ENCODE peak calls at places on chromosome 12, in five cellular contexts. V, G, L, O and K are unnamed samples.

GRCh38 chr12:82937151-82937550 is 250.4 kb downstream of the TMTC2 start:
- DNase-seq in O (no peak), L (no peak), V (no peak), G (no peak), K (no peak)

GRCh38 chr12:26878661-26879119 is 45.7 kb upstream of the ITPR2 start:
- DNase-seq in G (no peak), L (peak; percentile 57), O (peak; percentile 96), V (no peak), K (no peak)

GRCh38 chr12:25775968-25776367 is 182.5 kb upstream of the RASSF8 start:
- DNase-seq in O (no peak), V (no peak), L (no peak), G (no peak), K (no peak)

GRCh38 chr12:104793280-104793679 is 164.8 kb downstream of the SLC41A2 start:
- DNase-seq in G (no peak), L (no peak), V (no peak), O (peak; percentile 35), K (no peak)

GRCh38 chr12:20372326-20373097 is 4.2 kb downstream of the PDE3A start:
- DNase-seq in O (no peak), L (no peak), G (no peak), V (no peak), K (no peak)

GRCh38 chr12:12975322-12976077 is 23.5 kb upstream of the GPRC5D start:
- DNase-seq in L (no peak), V (no peak), O (peak; percentile 25), G (no peak), K (no peak)

GRCh38 chr12:76713130-76713529 is 50.8 kb upstream of the ZDHHC17 start:
- DNase-seq in V (no peak), L (no peak), O (no peak), G (no peak), K (no peak)

GRCh38 chr12:24127919-24128721 is 178.7 kb upstream of the SOX5 start:
- DNase-seq in V (no peak), O (no peak), L (no peak), G (no peak), K (no peak)

GRCh38 chr12:124915249-124916236 is 1.1 kb upstream of the UBC start:
- DNase-seq in L (no peak), G (peak; percentile 88), V (no peak), O (peak; percentile 48), K (no peak)

GRCh38 chr12:18250313-18250916 is 10.9 kb upstream of the PIK3C2G start:
- DNase-seq in G (no peak), L (peak; percentile 5), V (no peak), O (peak; percentile 52), K (no peak)

GRCh38 chr12:78034025-78034424 is 203.3 kb downstream of the NAV3 start:
- DNase-seq in G (no peak), V (no peak), L (no peak), O (peak; percentile 32), K (no peak)

GRCh38 chr12:127425474-127425873 is 841.5 kb upstream of the TMEM132C start:
- DNase-seq in V (no peak), O (no peak), L (no peak), G (no peak), K (no peak)

GRCh38 chr12:45575823-45576448 is 153.6 kb upstream of the ARID2 start:
- DNase-seq in G (no peak), O (no peak), V (no peak), L (no peak), K (no peak)

GRCh38 chr12:51751657-51752056 is 96.9 kb downstream of the FIGNL2 start:
- DNase-seq in O (peak; percentile 82), G (no peak), V (no peak), L (no peak), K (no peak)

GRCh38 chr12:95622879-95623278 is 71.6 kb upstream of the USP44 start:
- DNase-seq in O (no peak), L (no peak), G (no peak), V (no peak), K (no peak)

GRCh38 chr12:104718581-104718980 is 239.5 kb downstream of the SLC41A2 start:
- DNase-seq in O (no peak), G (no peak), V (no peak), L (no peak), K (no peak)

GRCh38 chr12:117363953-117364486 is 2.6 kb upstream of the NOS1 start:
- DNase-seq in O (no peak), V (no peak), G (no peak), L (no peak), K (no peak)

GRCh38 chr12:104190151-104190550 is 25.4 kb upstream of the TXNRD1 start:
- DNase-seq in V (no peak), L (no peak), G (no peak), O (no peak), K (no peak)

GRCh38 chr12:61538951-61539350 is 721.3 kb upstream of the USP15 start:
- DNase-seq in V (no peak), G (no peak), O (no peak), L (no peak), K (no peak)

GRCh38 chr12:65892905-65893304 is 68.6 kb downstream of the HMGA2 start:
- DNase-seq in O (no peak), L (no peak), V (no peak), G (no peak), K (no peak)

GRCh38 chr12:6840428-6841138 is at the start of gene GNB3:
- DNase-seq in L (no peak), G (peak; percentile 79), V (no peak), O (no peak), K (no peak)
- H3K36me3 ChIP-seq in L (no peaks in the 10 kb centered on the region), G (no peaks in the 10 kb centered on the region), V (peaks cover 6% of the 10 kb centered on the region), O (no peaks in the 10 kb centered on the region), K (no peaks in the 10 kb centered on the region)

GRCh38 chr12:4144676-4145075 is 128.9 kb upstream of the CCND2 start:
- DNase-seq in V (no peak), G (no peak), L (no peak), O (no peak), K (no peak)
- H3K27me3 ChIP-seq in V (no peaks in the 10 kb centered on the region), G (no peaks in the 10 kb centered on the region), L (no peaks in the 10 kb centered on the region), O (no peaks in the 10 kb centered on the region), K (no peaks in the 10 kb centered on the region)

DNA sequence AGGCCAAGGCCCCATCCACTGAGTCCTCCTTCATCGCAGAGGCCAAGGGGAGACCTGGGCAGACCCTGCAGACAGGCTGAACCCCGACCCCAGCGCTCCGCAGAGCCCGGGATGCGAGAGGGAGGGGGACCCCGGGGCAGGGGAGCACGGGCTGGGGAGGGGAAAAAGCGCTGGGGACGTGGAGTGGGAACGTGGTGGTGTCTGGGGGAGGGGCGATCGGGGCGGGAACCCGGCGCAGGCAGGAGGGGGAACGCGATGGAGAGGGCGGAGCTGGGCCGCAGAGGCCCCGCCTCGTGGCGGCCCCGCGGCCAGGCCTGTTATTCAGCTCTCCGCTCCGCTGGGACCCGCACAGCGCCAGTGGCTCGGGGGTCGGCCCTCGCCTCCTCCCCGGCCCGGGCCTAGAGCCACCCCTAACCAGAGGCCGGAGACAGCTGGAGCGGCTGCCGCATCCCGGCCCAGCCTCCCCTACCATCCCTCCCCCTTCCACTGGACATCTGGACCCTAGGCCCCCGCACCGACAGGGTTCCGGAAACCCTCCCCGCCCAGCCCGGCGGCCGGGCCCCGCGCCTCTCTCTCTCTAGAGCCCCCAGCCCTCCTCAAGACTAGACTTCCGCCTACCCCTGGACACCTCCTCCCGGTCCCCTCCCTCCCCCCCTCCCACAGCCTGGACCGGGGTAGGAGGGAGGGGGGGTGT is at the start of gene ARHGEF25:
- DNase-seq in V (no peak), G (peak; percentile 83), O (peak; percentile 51), L (no peak), K (no peak)
- H3K36me3 ChIP-seq in V (no peaks in the 10 kb centered on the region), G (no peaks in the 10 kb centered on the region), O (no peaks in the 10 kb centered on the region), L (no peaks in the 10 kb centered on the region), K (no peaks in the 10 kb centered on the region)

GRCh38 chr12:120366884-120367251 is 2.1 kb downstream of the MSI1 start:
- DNase-seq in O (no peak), L (no peak), G (no peak), V (no peak), K (no peak)
- H3K27me3 ChIP-seq in O (no peaks in the 10 kb centered on the region), L (peaks cover 14% of the 10 kb centered on the region), G (peaks cover 34% of the 10 kb centered on the region), V (peaks cover 8% of the 10 kb centered on the region), K (peaks cover 49% of the 10 kb centered on the region)

GRCh38 chr12:119758236-119758635 is 90.3 kb downstream of the PRKAB1 start:
- DNase-seq in O (no peak), V (no peak), L (no peak), G (no peak), K (no peak)

GRCh38 chr12:119762619-119763018 is 94.7 kb downstream of the PRKAB1 start:
- DNase-seq in O (no peak), L (no peak), G (no peak), V (no peak), K (no peak)

GRCh38 chr12:119758695-119759094 is 90.8 kb downstream of the PRKAB1 start:
- DNase-seq in V (no peak), L (no peak), O (no peak), G (no peak), K (no peak)
- H3K36me3 ChIP-seq in V (no peaks in the 10 kb centered on the region), L (peaks cover 99% of the 10 kb centered on the region), O (no peaks in the 10 kb centered on the region), G (no peaks in the 10 kb centered on the region), K (no peaks in the 10 kb centered on the region)

DNA sequence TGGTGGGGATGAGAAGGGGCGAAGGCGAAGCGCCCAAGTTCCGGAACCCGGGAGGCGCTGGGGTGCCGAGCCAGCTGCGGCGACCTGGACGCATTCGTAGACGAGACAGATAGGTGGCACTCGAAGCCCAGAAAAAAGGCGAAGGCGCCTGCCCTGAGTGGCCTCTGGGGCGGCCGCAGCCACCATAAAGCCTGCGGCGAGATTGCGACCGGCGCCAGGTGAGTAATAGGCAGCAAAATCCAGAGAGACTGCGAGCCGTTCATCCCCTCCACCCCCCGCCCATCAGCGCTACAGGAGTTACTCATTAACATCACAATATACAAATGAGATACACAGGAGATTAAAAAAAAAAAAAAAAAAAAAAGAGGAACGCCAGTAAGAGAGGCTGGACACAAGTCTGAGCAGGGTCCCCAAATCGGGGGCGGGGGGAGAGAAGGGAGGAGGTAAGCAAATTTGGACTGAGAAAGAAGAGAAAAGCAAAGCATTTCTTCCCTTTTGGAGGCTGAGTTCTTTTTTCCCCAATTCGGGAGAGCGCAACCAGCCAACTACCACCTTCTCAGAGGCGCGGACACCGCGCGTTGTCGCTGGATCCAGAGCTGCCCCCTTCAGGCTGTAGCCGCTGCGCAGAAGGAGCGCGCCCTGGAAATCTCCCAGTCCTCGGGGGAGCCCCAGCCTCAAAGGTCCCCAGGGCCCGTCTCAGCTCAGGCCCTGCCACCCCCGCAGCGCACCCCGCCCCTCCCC is 15.7 kb downstream of the TBX3 start:
- DNase-seq in L (no peak), O (peak; percentile 79), V (no peak), G (peak; percentile 84), K (no peak)
- H3K27me3 ChIP-seq in L (peaks cover 3% of the 10 kb centered on the region), O (peaks cover 4% of the 10 kb centered on the region), V (no peaks in the 10 kb centered on the region), G (peaks cover 43% of the 10 kb centered on the region), K (peaks cover 22% of the 10 kb centered on the region)

GRCh38 chr12:57177354-57177753 is 29.9 kb upstream of the LRP1-AS start:
- DNase-seq in O (no peak), L (no peak), G (no peak), V (no peak), K (no peak)
- H3K36me3 ChIP-seq in O (no peaks in the 10 kb centered on the region), L (no peaks in the 10 kb centered on the region), G (no peaks in the 10 kb centered on the region), V (no peaks in the 10 kb centered on the region), K (no peaks in the 10 kb centered on the region)

GRCh38 chr12:107912421-107913004 is 138.0 kb downstream of the ASCL4 start:
- DNase-seq in L (peak; percentile 31), V (peak; percentile 41), O (peak; percentile 52), G (peak; percentile 84), K (peak; percentile 38)
- H3K27me3 ChIP-seq in L (peaks cover 4% of the 10 kb centered on the region), V (no peaks in the 10 kb centered on the region), O (no peaks in the 10 kb centered on the region), G (no peaks in the 10 kb centered on the region), K (peaks cover 13% of the 10 kb centered on the region)